ENCODE peak calls at places on chromosome 10, in five cellular contexts. W is A549, J is IMR-90, T is K562, S is GM12878. V is an unnamed sample.

GRCh38 chr10:120824864-120825263 is 26.3 kb upstream of the WDR11 start:
- DNase-seq in W (peak), J (no peak), T (peak), S (no peak), V (peak)

GRCh38 chr10:82826132-82826531 is 951.1 kb downstream of the NRG3 start:
- DNase-seq in W (no peak), J (no peak), T (no peak), S (no peak), V (no peak)

GRCh38 chr10:130737622-130738021 is 573.9 kb downstream of the TCERG1L start:
- DNase-seq in W (no peak), J (no peak), T (no peak), S (no peak), V (no peak)

GRCh38 chr10:132229834-132230556 is 43.2 kb downstream of the DPYSL4 start:
- DNase-seq in W (no peak), J (no peak), T (no peak), S (no peak), V (peak)

GRCh38 chr10:125020871-125021270 is 78.9 kb downstream of the ZRANB1 start:
- DNase-seq in W (no peak), J (no peak), T (no peak), S (no peak), V (no peak)

GRCh38 chr10:44352316-44353127 is 32.4 kb downstream of the CXCL12 start:
- DNase-seq in W (no peak), J (peak), T (no peak), S (no peak), V (no peak)

GRCh38 chr10:11683529-11684320 is 58.5 kb upstream of the ECHDC3 start:
- DNase-seq in W (no peak), J (no peak), T (no peak), S (no peak), V (no peak)

GRCh38 chr10:51301644-51302043 is 227.4 kb downstream of the PRKG1 start:
- DNase-seq in W (no peak), J (peak), T (no peak), S (no peak), V (no peak)

GRCh38 chr10:93816123-93816747 is 58.5 kb downstream of the LGI1 start:
- DNase-seq in W (peak), J (peak), T (peak), S (no peak), V (peak)

GRCh38 chr10:129887986-129888783 is 75.9 kb downstream of the EBF3 start:
- DNase-seq in W (no peak), J (no peak), T (no peak), S (no peak), V (no peak)

GRCh38 chr10:129713659-129714265 is 246.7 kb downstream of the MGMT start:
- DNase-seq in W (no peak), J (no peak), T (no peak), S (no peak), V (no peak)

GRCh38 chr10:52119507-52119906 is 194.6 kb upstream of the DKK1 start:
- DNase-seq in W (no peak), J (no peak), T (no peak), S (no peak), V (no peak)

GRCh38 chr10:126904807-126905686 is at the start of gene DOCK1:
- DNase-seq in W (peak), J (peak), T (no peak), S (no peak), V (peak)

GRCh38 chr10:30436200-30436599 is 2.2 kb downstream of the MAP3K8 start:
- DNase-seq in W (no peak), J (peak), T (peak), S (no peak), V (no peak)

GRCh38 chr10:46534828-46535524 is 21.5 kb downstream of the GPRIN2 start:
- DNase-seq in W (no peak), J (no peak), T (no peak), S (no peak), V (no peak)

GRCh38 chr10:33160151-33160550 is 174.3 kb downstream of the NRP1 start:
- DNase-seq in W (no peak), J (no peak), T (no peak), S (no peak), V (no peak)

GRCh38 chr10:62426600-62426999 is 52.4 kb downstream of the ZNF365 start:
- DNase-seq in W (no peak), J (no peak), T (no peak), S (no peak), V (no peak)

GRCh38 chr10:106917452-106918055 is 247.0 kb downstream of the SORCS1 start:
- DNase-seq in W (no peak), J (no peak), T (no peak), S (no peak), V (no peak)

GRCh38 chr10:8133146-8133545 is 78.7 kb downstream of the GATA3 start:
- DNase-seq in W (no peak), J (no peak), T (no peak), S (peak), V (no peak)

GRCh38 chr10:101323495-101323894 is 30.5 kb upstream of the BTRC start:
- DNase-seq in W (no peak), J (no peak), T (no peak), S (no peak), V (no peak)

GRCh38 chr10:132539894-132540293 is 2.3 kb downstream of the INPP5A start:
- DNase-seq in W (no peak), J (peak), T (no peak), S (no peak), V (no peak)

GRCh38 chr10:64385355-64385754 is 864.2 kb downstream of the REEP3 start:
- DNase-seq in W (no peak), J (no peak), T (no peak), S (no peak), V (no peak)

GRCh38 chr10:21813944-21814343 is 189.6 kb downstream of the DNAJC1 start:
- DNase-seq in W (no peak), J (no peak), T (no peak), S (no peak), V (no peak)

GRCh38 chr10:24723386-24723787 is 300 bp downstream of the ARHGAP21 start:
- DNase-seq in W (peak), J (peak), T (no peak), S (no peak), V (peak)

GRCh38 chr10:88115968-88116367 is 252.5 kb downstream of the PTEN start:
- DNase-seq in W (no peak), J (peak), T (no peak), S (no peak), V (no peak)

GRCh38 chr10:33841678-33842077 is 507.2 kb upstream of the NRP1 start:
- DNase-seq in W (no peak), J (no peak), T (no peak), S (no peak), V (no peak)

GRCh38 chr10:93160829-93161228 is 87.1 kb downstream of the CYP26A1 start:
- DNase-seq in W (no peak), J (peak), T (no peak), S (no peak), V (no peak)

GRCh38 chr10:30719832-30720231 is 90.3 kb upstream of the LYZL2 start:
- DNase-seq in W (no peak), J (no peak), T (no peak), S (no peak), V (peak)

GRCh38 chr10:124250506-124250905 is 157.1 kb upstream of the CHST15 start:
- DNase-seq in W (no peak), J (no peak), T (no peak), S (no peak), V (no peak)

GRCh38 chr10:3786295-3786981 is 1.4 kb upstream of the KLF6 start:
- DNase-seq in W (no peak), J (peak), T (no peak), S (no peak), V (no peak)

GRCh38 chr10:104318096-104318725 is 20.1 kb downstream of the ITPRIP start:
- DNase-seq in W (no peak), J (no peak), T (no peak), S (no peak), V (no peak)

GRCh38 chr10:80200687-80201086 is 4.7 kb downstream of the ANXA11 start:
- DNase-seq in W (no peak), J (no peak), T (no peak), S (no peak), V (no peak)

GRCh38 chr10:48363617-48364355 is 57.3 kb downstream of the MAPK8 start:
- DNase-seq in W (peak), J (peak), T (peak), S (peak), V (peak)

GRCh38 chr10:11687779-11688447 is 54.3 kb upstream of the ECHDC3 start:
- DNase-seq in W (no peak), J (no peak), T (no peak), S (no peak), V (no peak)

GRCh38 chr10:34282186-34282585 is 532.9 kb downstream of the PARD3 start:
- DNase-seq in W (no peak), J (no peak), T (no peak), S (no peak), V (no peak)

GRCh38 chr10:124003481-124004371 is 89.7 kb downstream of the CHST15 start:
- DNase-seq in W (no peak), J (no peak), T (no peak), S (no peak), V (peak)

GRCh38 chr10:122662231-122662630 is 37.4 kb downstream of the C10orf120 start:
- DNase-seq in W (no peak), J (no peak), T (no peak), S (no peak), V (no peak)

GRCh38 chr10:122665946-122666345 is 33.7 kb downstream of the C10orf120 start:
- DNase-seq in W (no peak), J (no peak), T (no peak), S (no peak), V (no peak)

GRCh38 chr10:122663516-122664130 is 36.0 kb downstream of the C10orf120 start:
- DNase-seq in W (no peak), J (no peak), T (no peak), S (no peak), V (no peak)

GRCh38 chr10:122660696-122661095 is 39.0 kb downstream of the C10orf120 start:
- DNase-seq in W (no peak), J (no peak), T (no peak), S (no peak), V (no peak)

DNA sequence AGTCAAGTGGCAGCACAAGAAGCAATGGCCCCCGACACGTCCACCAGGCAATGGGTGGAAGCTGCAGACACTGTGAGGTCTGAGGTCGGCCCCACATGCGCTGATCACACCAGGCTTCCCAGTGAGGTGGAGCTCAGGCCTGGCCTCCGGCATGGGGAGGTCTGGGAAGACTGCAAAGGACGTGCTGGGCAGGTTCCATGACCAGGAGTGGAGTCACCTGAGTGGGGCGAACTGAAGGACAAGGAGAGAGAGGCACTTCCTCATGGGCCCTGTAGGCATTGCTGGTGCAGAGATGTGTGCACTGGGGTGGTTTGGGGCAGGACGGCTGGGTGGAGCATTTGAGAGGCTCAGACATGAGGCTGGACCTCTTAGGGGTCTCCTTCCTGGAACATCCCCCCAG is 35.1 kb downstream of the C10orf120 start:
- DNase-seq in W (no peak), J (no peak), T (no peak), S (no peak), V (no peak)
- TF ChIP-seq RCOR1 in W (no peak), J (no peak), T (no peak), S (no peak), V (no peak)

GRCh38 chr10:35821339-35821911 is 179.3 kb upstream of the FZD8 start:
- DNase-seq in W (no peak), J (no peak), T (no peak), S (peak), V (no peak)
- TF ChIP-seq SMC3 in W (no peak), J (no peak), T (no peak), S (no peak), V (no peak)

GRCh38 chr10:97546441-97547340 is 25.9 kb upstream of the ANKRD2 start:
- DNase-seq in W (no peak), J (no peak), T (no peak), S (no peak), V (no peak)
- TF ChIP-seq RCOR1 in W (no peak), J (no peak), T (no peak), S (no peak), V (no peak)

GRCh38 chr10:96678725-96679124 is 41.6 kb downstream of the PIK3AP1 start:
- DNase-seq in W (no peak), J (no peak), T (no peak), S (no peak), V (no peak)
- TF ChIP-seq SMC3 in W (no peak), J (no peak), T (no peak), S (no peak), V (no peak)

GRCh38 chr10:112435013-112435619 is 11.6 kb downstream of the ZDHHC6 start:
- DNase-seq in W (peak), J (peak), T (no peak), S (no peak), V (no peak)
- TF ChIP-seq RCOR1 in W (no peak), J (no peak), T (no peak), S (no peak), V (no peak)

GRCh38 chr10:128064615-128065580 is 61.3 kb downstream of the MKI67 start:
- DNase-seq in W (no peak), J (peak), T (no peak), S (peak), V (no peak)
- TF ChIP-seq SMC3 in W (no peak), J (no peak), T (no peak), S (no peak), V (no peak)

DNA sequence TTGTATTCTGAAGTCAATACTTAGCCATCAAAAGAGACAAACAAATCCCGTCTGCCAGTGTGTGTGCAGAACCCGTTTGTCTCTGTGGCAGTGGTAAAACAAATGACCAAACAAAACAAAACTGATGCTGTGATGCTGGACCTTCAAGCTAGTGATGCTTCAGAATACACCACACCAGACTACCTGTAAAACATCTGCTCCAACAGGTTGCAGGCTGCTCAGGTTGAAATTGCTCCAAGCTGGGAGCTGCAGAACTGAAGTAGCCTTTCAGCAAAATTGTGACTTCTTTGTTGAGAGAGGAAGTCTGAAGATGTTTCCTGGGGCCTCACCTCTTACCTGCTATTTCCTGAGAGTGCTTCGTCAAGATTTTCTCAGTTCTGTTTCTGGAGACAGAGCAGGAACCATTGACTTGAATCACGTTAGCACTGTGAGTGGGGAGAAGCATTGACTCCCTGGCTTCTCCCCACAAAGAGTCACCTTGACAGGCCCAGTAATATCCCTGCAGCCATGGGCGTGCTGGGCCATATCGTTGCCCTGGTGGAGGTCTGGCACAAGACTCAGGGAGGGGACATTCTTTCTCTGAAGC is 80.1 kb downstream of the RBM20 start:
- DNase-seq in W (no peak), J (no peak), T (no peak), S (no peak), V (no peak)
- TF ChIP-seq RCOR1 in W (no peak), J (no peak), T (no peak), S (no peak), V (no peak)

DNA sequence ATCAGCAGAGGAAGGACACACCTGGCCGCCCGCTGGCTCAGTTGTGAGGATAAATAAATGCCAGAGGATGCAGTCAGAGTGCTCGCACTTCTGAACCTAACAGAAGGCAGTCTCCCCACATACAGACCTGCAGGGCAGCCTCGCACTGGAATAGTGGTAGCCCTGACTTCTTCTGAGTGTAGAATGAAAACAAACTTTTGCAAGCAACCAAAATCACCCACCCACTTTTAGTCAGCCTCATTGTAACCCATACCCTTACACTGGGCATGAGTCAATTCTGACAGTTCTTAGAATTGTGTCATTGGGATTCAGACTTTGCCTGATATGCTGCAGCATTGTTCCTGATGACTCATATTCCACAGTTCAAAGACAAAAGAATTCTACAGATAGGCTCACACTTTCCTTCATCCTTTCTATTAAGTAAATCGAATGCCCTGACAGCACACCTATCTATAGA is 167.0 kb upstream of the CDK1 start:
- DNase-seq in W (peak), J (peak), T (no peak), S (no peak), V (no peak)
- TF ChIP-seq SMC3 in W (no peak), J (no peak), T (no peak), S (no peak), V (no peak)

DNA sequence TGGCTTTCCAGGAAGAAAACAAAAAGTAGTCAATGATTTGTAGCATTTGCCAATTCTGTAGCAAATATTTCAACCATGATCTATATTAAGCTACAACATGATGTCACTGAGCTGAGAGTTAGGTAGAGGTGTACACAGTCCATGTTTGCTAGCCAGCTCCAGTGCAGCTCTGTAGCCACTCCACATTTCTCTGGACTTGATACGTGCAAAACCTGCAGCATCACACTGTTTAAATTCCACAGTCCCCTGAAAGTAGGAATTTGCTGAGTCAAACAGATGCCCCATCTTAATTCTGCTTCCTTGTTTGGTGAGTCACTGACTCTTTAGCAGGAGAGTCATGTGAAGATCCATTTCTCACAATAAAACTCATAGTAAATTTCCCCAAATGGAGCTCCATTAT is 89.8 kb upstream of the LRRTM3 start:
- DNase-seq in W (no peak), J (peak), T (no peak), S (no peak), V (no peak)
- TF ChIP-seq RCOR1 in W (no peak), J (no peak), T (no peak), S (no peak), V (no peak)

GRCh38 chr10:98556061-98556460 is 109.3 kb upstream of the HPS1 start:
- DNase-seq in W (no peak), J (no peak), T (no peak), S (no peak), V (no peak)
- TF ChIP-seq SMC3 in W (no peak), J (no peak), T (no peak), S (no peak), V (no peak)